ENCODE peak calls at places on chromosomes 11 and 22, in four cellular contexts. One of them, this sample, is unnamed.
A peak's percentile ranks its signal among the peaks of the same experiment; 100 is the strongest.

GRCh38 chr11:12015486-12015885 is 7.1 kb upstream of the DKK3 start:
- DNase-seq in globus pallidus: no peak
- DNase-seq in osteocyte: no peak
- DNase-seq in Ammon's horn: no peak
- DNase-seq in this sample: no peak

GRCh38 chr11:103532133-103532788 is 423.0 kb downstream of the DYNC2H1 start:
- DNase-seq in globus pallidus: no peak
- DNase-seq in osteocyte: no peak
- DNase-seq in Ammon's horn: no peak
- DNase-seq in this sample: no peak

GRCh38 chr22:29030618-29031235 is 30.9 kb downstream of the C22orf31 start:
- DNase-seq in globus pallidus: peak; percentile 32
- DNase-seq in osteocyte: no peak
- DNase-seq in Ammon's horn: peak; percentile 60
- DNase-seq in this sample: no peak

GRCh38 chr11:643366-643765 is 6.3 kb downstream of the DRD4 start:
- DNase-seq in globus pallidus: no peak
- DNase-seq in osteocyte: no peak
- DNase-seq in Ammon's horn: no peak
- DNase-seq in this sample: no peak

GRCh38 chr11:94705419-94705818 is 62.7 kb upstream of the AMOTL1 start:
- DNase-seq in globus pallidus: peak; percentile 26
- DNase-seq in osteocyte: no peak
- DNase-seq in Ammon's horn: peak; percentile 5
- DNase-seq in this sample: no peak

GRCh38 chr11:71246559-71246958 is 5.8 kb downstream of the SHANK2 start:
- DNase-seq in globus pallidus: no peak
- DNase-seq in osteocyte: no peak
- DNase-seq in Ammon's horn: no peak
- DNase-seq in this sample: no peak

GRCh38 chr22:48503876-48504275 is 1323.8 kb downstream of the BRD1 start:
- DNase-seq in globus pallidus: no peak
- DNase-seq in osteocyte: no peak
- DNase-seq in Ammon's horn: no peak
- DNase-seq in this sample: no peak

GRCh38 chr22:50676211-50676636 is 3.6 kb downstream of the SHANK3 start:
- DNase-seq in globus pallidus: no peak
- DNase-seq in osteocyte: peak; percentile 74
- DNase-seq in Ammon's horn: no peak
- DNase-seq in this sample: no peak

GRCh38 chr11:10394229-10395100 is 60.6 kb upstream of the AMPD3 start:
- DNase-seq in globus pallidus: no peak
- DNase-seq in osteocyte: no peak
- DNase-seq in Ammon's horn: no peak
- DNase-seq in this sample: no peak

This sample was measured in AG09319.